ENCODE peak calls at places on chromosomes 12 and 14, in four cellular contexts. L is esophagus squamous epithelium, T is prostate gland, P is HepG2. Z is an unnamed sample.

GRCh38 chr14:61875483-61875882 is 113.3 kb downstream of the SNAPC1 start:
- DNase-seq in P (no peak), T (no peak), L (no peak), Z (no peak)

GRCh38 chr12:105740337-105740736 is 398.4 kb downstream of the NUAK1 start:
- DNase-seq in T (no peak), L (no peak), P (no peak), Z (no peak)

GRCh38 chr14:34303811-34304210 is 158.2 kb downstream of the SPTSSA start:
- DNase-seq in P (no peak), T (no peak), L (no peak), Z (no peak)

GRCh38 chr12:127284870-127285431 is 982.0 kb upstream of the TMEM132C start:
- DNase-seq in T (no peak), L (no peak), P (no peak), Z (no peak)

GRCh38 chr12:64385468-64385867 is 5.1 kb downstream of the C12orf56 start:
- DNase-seq in T (no peak), L (no peak), P (no peak), Z (no peak)

GRCh38 chr12:130500835-130501330 is 163.2 kb downstream of the PIWIL1 start:
- DNase-seq in L (no peak), P (no peak), T (no peak), Z (no peak)

GRCh38 chr14:95069018-95069417 is 88.3 kb downstream of the DICER1 start:
- DNase-seq in P (no peak), T (no peak), L (no peak), Z (no peak)

GRCh38 chr12:16189849-16190248 is 87.6 kb downstream of the SLC15A5 start:
- DNase-seq in P (peak; percentile 29), L (no peak), T (no peak), Z (no peak)

GRCh38 chr14:86712176-86712575 is 1182.2 kb downstream of the FLRT2 start:
- DNase-seq in P (peak; percentile 10), T (no peak), L (no peak), Z (no peak)

GRCh38 chr12:6377667-6377994 is 2.3 kb upstream of the SCNN1A start:
- DNase-seq in P (no peak), L (no peak), T (no peak), Z (peak; percentile 77)

GRCh38 chr12:6376079-6376941 is 947 bp upstream of the SCNN1A start:
- DNase-seq in P (peak; percentile 64), T (peak; percentile 86), L (no peak), Z (peak; percentile 71)

GRCh38 chr12:6380141-6381121 is 3.5 kb upstream of the LTBR start:
- DNase-seq in P (no peak), T (no peak), L (no peak), Z (no peak)

GRCh38 chr12:6376965-6377666 is 1.8 kb upstream of the SCNN1A start:
- DNase-seq in P (no peak), L (no peak), T (no peak), Z (no peak)

GRCh38 chr12:6378709-6379427 is 3.5 kb upstream of the SCNN1A start:
- DNase-seq in T (no peak), P (no peak), L (no peak), Z (no peak)
- H3K4me1 ChIP-seq in T (peaks cover 44% of the 10 kb centered on the region), P (peaks cover 66% of the 10 kb centered on the region), L (peaks cover 89% of the 10 kb centered on the region), Z (peaks cover 53% of the 10 kb centered on the region)

DNA sequence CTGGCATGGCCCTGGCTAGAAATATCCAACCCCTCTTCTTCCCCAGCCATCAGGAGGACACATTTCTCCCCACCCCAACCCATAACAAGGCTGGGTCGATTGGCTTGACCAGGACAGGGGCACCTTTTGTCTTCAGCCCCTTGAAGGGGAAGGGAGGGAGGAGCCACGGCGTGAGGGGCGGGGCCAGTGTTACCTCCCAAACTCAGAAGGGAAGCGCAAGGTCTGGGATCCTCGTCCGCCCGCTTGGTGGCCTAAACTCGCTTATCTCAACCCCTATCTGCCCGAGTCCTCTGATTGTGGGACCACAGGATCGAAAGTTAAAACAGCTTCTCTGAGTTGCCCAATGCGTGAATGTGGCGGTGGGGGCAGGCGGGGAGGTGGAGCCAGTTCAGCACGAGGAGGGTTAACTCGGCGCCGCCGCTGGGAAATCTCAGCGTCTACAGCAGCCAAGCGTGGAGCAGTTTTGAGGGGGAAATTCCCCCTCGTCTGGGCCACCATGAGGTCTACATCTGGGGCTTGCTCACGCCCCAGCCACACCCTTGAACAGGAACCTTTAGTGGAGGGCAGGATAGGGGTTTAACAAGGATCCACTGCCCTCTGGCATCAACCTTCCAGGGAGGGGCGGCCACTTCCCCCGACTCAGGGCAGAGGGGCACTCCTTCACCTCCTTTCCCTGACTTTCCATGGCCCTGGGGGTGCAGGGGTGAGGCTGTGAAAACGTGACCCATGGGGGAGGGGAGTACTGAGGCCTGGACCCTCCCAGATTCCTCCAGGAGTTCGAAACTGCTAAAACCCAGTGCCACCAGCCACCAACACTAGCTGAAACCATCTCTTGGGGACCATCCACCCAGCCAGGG is 745 bp downstream of the STAT6 start:
- DNase-seq in T (peak; percentile 72), P (peak; percentile 77), L (no peak), Z (peak; percentile 59)
- TF ChIP-seq POLR2A in T (peak; percentile 84), P (peak; percentile 58), L (no peak), Z (no peak)

DNA sequence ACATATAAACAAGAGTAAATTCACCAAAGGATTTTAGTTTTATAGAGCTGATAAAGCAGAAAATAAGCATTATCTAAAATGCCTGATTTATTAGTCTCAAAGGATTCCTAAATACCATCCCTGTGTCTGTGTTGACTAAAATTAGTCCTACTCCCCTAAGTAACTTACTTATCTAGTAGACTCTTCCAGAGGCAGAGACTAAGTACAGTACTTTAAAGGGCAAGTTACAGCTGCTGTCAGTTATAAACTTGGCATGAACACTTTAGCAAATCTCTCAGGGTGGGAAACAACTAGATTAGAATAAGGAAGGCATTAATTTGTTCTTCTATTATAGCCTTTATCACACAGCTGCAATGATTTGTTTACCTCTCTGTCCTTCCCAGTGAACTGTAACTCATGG is 46.0 kb downstream of the ATP2B1 start:
- DNase-seq in T (no peak), P (no peak), L (no peak), Z (no peak)
- H3K4me1 ChIP-seq in T (no peaks in the 10 kb centered on the region), P (peaks cover 36% of the 10 kb centered on the region), L (peaks cover 21% of the 10 kb centered on the region), Z (peaks cover 40% of the 10 kb centered on the region)

DNA sequence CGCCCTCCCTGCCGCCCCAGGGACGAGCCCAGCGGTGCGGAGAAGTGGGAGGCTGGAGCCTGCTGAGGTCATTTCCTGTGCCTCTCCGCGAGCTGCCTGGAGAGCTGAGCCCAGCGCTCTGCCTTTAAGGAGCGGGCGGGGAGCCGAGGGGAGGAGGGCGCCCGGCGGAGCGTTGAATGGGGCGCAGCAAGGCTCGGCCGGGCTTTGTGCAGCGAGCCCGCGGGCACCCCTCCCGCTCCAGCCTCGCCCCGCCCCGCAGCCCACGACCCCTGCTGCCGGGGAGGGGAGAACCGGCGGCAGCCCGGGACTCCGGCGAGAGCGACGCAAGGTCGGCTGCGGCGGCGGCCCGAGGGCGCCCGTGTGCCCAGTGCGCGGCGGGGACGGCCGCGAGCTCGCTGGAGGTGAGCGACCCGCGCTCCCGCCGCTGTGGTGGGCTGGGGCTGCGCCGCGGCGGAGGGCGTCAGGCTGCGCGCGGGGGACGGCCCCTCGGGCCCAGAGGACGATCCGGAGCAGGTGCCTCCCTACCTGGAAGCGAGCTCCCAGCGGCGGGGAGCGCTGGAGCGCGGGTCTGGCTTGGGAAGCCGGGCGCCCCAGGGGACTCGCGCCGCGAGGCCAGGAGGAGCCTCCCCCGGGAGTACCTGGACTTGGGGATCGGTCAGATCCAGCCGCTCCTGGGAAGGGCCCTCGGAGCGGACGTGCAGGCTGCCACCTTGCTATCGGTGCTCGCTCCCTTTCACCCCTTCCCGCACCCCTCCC is at the start of gene PLEKHH1:
- DNase-seq in T (peak; percentile 75), L (no peak), P (peak; percentile 49), Z (peak; percentile 92)
- TF ChIP-seq POLR2A in T (peak; percentile 71), L (peak; percentile 37), P (peak; percentile 82), Z (peak; percentile 63)

GRCh38 chr14:56173360-56173922 is 55.2 kb downstream of the PELI2 start:
- DNase-seq in L (no peak), P (no peak), T (no peak), Z (no peak)

GRCh38 chr14:56170028-56170427 is 51.8 kb downstream of the PELI2 start:
- DNase-seq in T (no peak), P (no peak), L (no peak), Z (no peak)

GRCh38 chr14:56172571-56172971 is 54.4 kb downstream of the PELI2 start:
- DNase-seq in P (no peak), L (no peak), T (no peak), Z (no peak)

GRCh38 chr14:56170877-56171422 is 52.7 kb downstream of the PELI2 start:
- DNase-seq in P (no peak), T (no peak), L (no peak), Z (no peak)

DNA sequence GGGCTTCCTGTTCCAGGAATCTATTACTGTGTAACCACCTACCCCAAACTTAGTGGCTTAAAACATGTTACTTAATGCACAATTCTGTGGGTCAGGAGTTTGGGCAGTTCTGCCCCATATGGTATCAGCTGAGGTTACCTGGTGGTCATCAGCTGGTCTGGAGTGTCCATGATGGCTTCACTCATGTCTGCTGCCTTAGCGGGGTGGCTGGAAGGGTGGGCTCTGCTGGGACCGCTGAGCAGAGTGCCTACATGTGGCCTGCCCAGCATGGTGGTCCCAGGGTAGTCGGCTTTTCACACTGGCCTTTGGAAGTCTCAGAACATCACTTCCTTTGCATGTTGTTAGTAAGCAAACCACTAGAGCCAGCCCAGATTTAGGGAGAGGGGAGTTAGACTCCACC is 53.9 kb downstream of the PELI2 start:
- DNase-seq in T (no peak), P (no peak), L (no peak), Z (no peak)
- H3K4me1 ChIP-seq in T (peaks cover 3% of the 10 kb centered on the region), P (no peaks in the 10 kb centered on the region), L (peaks cover 56% of the 10 kb centered on the region), Z (peaks cover 100% of the 10 kb centered on the region)

GRCh38 chr14:24159777-24160498 is 1.1 kb upstream of the IRF9 start:
- DNase-seq in L (no peak), T (no peak), P (no peak), Z (no peak)

GRCh38 chr14:24160499-24160849 is 591 bp upstream of the IRF9 start:
- DNase-seq in P (no peak), L (no peak), T (no peak), Z (no peak)

GRCh38 chr14:24162083-24162482 is 1.0 kb downstream of the IRF9 start:
- DNase-seq in T (no peak), L (no peak), P (no peak), Z (no peak)

GRCh38 chr14:24164591-24164991 is 3.5 kb downstream of the IRF9 start:
- DNase-seq in T (no peak), L (no peak), P (no peak), Z (no peak)

DNA sequence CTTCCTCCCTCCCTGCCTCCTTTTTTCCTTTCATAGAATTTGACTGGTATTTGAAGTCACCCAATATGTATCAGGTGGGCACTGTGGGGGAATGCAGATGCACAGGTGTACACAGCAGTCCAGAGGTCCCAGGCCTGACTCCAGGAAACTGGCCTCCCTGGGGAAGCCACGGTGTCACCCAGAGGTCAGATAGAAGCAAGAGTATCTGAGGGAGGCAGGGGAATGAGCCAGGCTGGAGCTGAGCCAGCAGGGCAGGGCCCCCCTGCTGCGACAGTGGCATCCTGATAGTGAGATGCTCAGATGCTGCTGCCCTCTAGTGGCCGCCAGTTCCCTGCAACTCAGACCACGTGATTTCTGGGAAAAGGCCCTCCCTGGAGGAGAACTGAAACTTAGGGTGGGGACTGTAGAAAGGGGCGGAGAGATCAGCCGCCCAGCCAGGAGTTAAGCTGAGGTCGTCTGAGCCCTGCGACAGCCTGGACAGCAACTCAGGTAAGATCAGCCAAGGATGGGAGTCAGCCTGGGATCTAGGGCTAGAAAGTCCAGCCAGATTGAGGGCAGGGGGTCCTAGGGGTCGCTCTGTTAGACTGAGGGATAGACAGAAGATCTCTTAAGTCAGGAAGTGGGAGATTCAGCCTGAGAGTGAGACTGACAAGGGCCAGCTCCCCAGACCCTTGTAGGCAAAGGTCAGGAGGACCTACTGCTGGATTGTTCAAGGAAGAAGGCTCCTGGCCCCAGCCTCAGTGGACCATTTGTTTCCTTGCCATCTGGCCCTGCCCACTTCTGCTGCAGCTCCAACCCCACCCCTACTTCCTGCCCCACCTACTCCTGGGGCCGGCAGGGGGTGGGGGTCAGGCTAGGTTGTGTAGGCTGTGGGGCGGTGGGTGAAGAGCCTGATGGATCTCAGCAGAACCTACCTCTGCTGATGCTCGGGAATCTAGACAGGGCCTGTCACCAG is at the start of gene IRF9:
- DNase-seq in P (peak; percentile 99), L (peak; percentile 64), T (peak; percentile 95), Z (peak; percentile 97)
- TF ChIP-seq POLR2A in P (no peak), L (peak; percentile 31), T (peak; percentile 68), Z (peak; percentile 10)

Z was measured in body of pancreas.